ENCODE peak calls at places on chromosomes 4 and X, in four cellular contexts. I is NB4; A is body of pancreas; Y is CD4-positive, alpha-beta T cell. K is an unnamed sample.

GRCh38 chr4:151052785-151053184 is 37.7 kb upstream of the LRBA start:
- DNase-seq in I (no peak), A (no peak), Y (no peak), K (no peak)

GRCh38 chr4:4170596-4171150 is 56.1 kb downstream of the OTOP1 start:
- DNase-seq in I (no peak), A (no peak), Y (no peak), K (no peak)

GRCh38 chrX:129161108-129161507 is 362.2 kb downstream of the SMARCA1 start:
- DNase-seq in I (no peak), A (no peak), Y (no peak), K (no peak)

GRCh38 chr4:19678763-19679162 is 572.9 kb upstream of the SLIT2 start:
- DNase-seq in I (no peak), A (no peak), Y (no peak), K (no peak)

GRCh38 chr4:143085224-143085623 is 99.5 kb upstream of the USP38 start:
- DNase-seq in I (peak), A (no peak), Y (no peak), K (no peak)

GRCh38 chr4:79588679-79589078 is 180.7 kb upstream of the GK2 start:
- DNase-seq in I (no peak), A (no peak), Y (no peak), K (no peak)

GRCh38 chr4:183165371-183165770 is 66.3 kb downstream of the WWC2 start:
- DNase-seq in I (no peak), A (no peak), Y (no peak), K (no peak)

GRCh38 chrX:45735571-45735970 is 534.9 kb upstream of the DIPK2B start:
- DNase-seq in I (no peak), A (no peak), Y (no peak), K (peak)

GRCh38 chrX:150155396-150156048 is 207.6 kb upstream of the MAMLD1 start:
- DNase-seq in I (no peak), A (peak), Y (no peak), K (no peak)

GRCh38 chr4:124278477-124278876 is 434.1 kb downstream of the ANKRD50 start:
- DNase-seq in I (no peak), A (no peak), Y (no peak), K (no peak)

GRCh38 chr4:145867416-145867815 is 71.2 kb downstream of the ZNF827 start:
- DNase-seq in I (no peak), A (no peak), Y (no peak), K (no peak)

GRCh38 chr4:165502919-165503907 is 124.4 kb downstream of the CPE start:
- DNase-seq in I (no peak), A (no peak), Y (no peak), K (peak)

GRCh38 chr4:177487977-177488376 is 45.7 kb upstream of the AGA start:
- DNase-seq in I (no peak), A (no peak), Y (no peak), K (no peak)

GRCh38 chr4:20412072-20412471 is 160.4 kb downstream of the SLIT2 start:
- DNase-seq in I (no peak), A (no peak), Y (no peak), K (no peak)

GRCh38 chrX:155632424-155633100 is 19.8 kb upstream of the TMLHE start:
- DNase-seq in I (peak), A (no peak), Y (no peak), K (no peak)

GRCh38 chrX:103098488-103098887 is 5.5 kb upstream of the NXF3 start:
- DNase-seq in I (no peak), A (no peak), Y (no peak), K (no peak)

GRCh38 chr4:176971576-176972105 is 178.9 kb upstream of the VEGFC start:
- DNase-seq in I (no peak), A (no peak), Y (no peak), K (no peak)

GRCh38 chr4:75195111-75195510 is 262.2 kb downstream of the PARM1 start:
- DNase-seq in I (no peak), A (no peak), Y (no peak), K (no peak)

GRCh38 chr4:105659190-105659589 is 49.3 kb downstream of the INTS12 start:
- DNase-seq in I (no peak), A (no peak), Y (no peak), K (no peak)

GRCh38 chr4:74109894-74110605 is 11.1 kb upstream of the CXCL2 start:
- DNase-seq in I (no peak), A (peak), Y (no peak), K (no peak)

GRCh38 chrX:41963348-41963747 is 40.0 kb upstream of the CASK start:
- DNase-seq in I (no peak), A (no peak), Y (no peak), K (peak)

GRCh38 chrX:72621619-72622485 is 49.2 kb upstream of the HDAC8 start:
- DNase-seq in I (no peak), A (no peak), Y (no peak), K (no peak)

GRCh38 chr4:141792164-141792563 is 155.8 kb downstream of the IL15 start:
- DNase-seq in I (no peak), A (no peak), Y (no peak), K (no peak)

GRCh38 chr4:76611611-76612010 is 176.6 kb downstream of the SHROOM3 start:
- DNase-seq in I (no peak), A (peak), Y (no peak), K (peak)

GRCh38 chr4:142698541-142698940 is 147.6 kb downstream of the INPP4B start:
- DNase-seq in I (no peak), A (no peak), Y (no peak), K (no peak)

GRCh38 chr4:77629885-77630284 is 24.3 kb downstream of the CXCL13 start:
- DNase-seq in I (no peak), A (no peak), Y (no peak), K (no peak)

GRCh38 chr4:157898836-157899605 is 273.8 kb downstream of the GASK1B start:
- DNase-seq in I (no peak), A (no peak), Y (no peak), K (no peak)

GRCh38 chrX:150161092-150161672 is 201.9 kb upstream of the MAMLD1 start:
- DNase-seq in I (no peak), A (no peak), Y (no peak), K (no peak)

GRCh38 chrX:15475021-15475420 is 18.1 kb downstream of the PIR start:
- DNase-seq in I (no peak), A (no peak), Y (no peak), K (no peak)

GRCh38 chrX:44828008-44828605 is 15.7 kb upstream of the DUSP21 start:
- DNase-seq in I (no peak), A (no peak), Y (no peak), K (no peak)

GRCh38 chrX:153766098-153766817 is 2.2 kb downstream of the PLXNB3 start:
- DNase-seq in I (peak), A (no peak), Y (no peak), K (no peak)

GRCh38 chr4:1991087-1991486 is 17.7 kb downstream of the NELFA start:
- DNase-seq in I (no peak), A (no peak), Y (no peak), K (no peak)

GRCh38 chr4:1991596-1992434 is 17.0 kb downstream of the NELFA start:
- DNase-seq in I (no peak), A (no peak), Y (no peak), K (no peak)

GRCh38 chr4:1993169-1993516 is 15.6 kb downstream of the NELFA start:
- DNase-seq in I (no peak), A (no peak), Y (no peak), K (no peak)

GRCh38 chr4:1990676-1991075 is 18.1 kb downstream of the NELFA start:
- DNase-seq in I (no peak), A (no peak), Y (no peak), K (no peak)

DNA sequence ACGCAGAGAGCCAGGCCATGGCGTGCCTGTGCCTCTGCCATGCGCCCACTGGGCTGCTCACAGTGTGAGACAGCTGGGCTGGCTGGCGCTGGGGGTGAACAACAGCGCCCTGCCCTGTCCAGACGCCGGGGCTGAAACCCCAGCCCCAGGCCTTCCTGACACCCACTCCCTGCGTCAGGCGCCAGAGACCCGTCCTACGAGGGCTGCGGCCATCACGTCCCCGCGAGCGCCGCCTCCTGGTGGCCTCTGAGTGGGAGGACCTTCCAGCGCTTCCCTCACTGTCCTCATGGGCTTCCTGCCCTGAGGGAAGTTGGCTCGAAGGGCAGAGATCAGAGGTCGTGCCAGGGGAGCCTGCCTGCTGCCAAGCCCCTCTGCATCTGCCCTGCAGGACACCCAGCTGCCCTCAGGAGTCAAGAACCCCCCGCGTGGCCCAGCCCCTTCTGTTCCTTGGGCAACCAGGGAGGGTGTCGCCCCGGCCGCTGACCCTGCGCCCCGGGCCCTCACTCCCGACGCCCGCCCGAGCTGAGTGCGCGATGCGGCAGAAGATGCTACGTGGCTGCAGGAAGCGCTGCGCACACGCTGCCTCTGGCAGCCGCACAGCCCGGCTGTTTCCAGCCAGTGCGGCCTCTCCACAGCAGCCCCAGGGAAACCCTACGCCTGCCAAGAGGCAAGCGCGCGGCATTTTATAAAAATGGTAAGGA is 16.2 kb downstream of the NELFA start:
- DNase-seq in I (no peak), A (no peak), Y (no peak), K (no peak)
- TF ChIP-seq CTCF in I (no peak), A (no peak), Y (no peak), K (no peak)

DNA sequence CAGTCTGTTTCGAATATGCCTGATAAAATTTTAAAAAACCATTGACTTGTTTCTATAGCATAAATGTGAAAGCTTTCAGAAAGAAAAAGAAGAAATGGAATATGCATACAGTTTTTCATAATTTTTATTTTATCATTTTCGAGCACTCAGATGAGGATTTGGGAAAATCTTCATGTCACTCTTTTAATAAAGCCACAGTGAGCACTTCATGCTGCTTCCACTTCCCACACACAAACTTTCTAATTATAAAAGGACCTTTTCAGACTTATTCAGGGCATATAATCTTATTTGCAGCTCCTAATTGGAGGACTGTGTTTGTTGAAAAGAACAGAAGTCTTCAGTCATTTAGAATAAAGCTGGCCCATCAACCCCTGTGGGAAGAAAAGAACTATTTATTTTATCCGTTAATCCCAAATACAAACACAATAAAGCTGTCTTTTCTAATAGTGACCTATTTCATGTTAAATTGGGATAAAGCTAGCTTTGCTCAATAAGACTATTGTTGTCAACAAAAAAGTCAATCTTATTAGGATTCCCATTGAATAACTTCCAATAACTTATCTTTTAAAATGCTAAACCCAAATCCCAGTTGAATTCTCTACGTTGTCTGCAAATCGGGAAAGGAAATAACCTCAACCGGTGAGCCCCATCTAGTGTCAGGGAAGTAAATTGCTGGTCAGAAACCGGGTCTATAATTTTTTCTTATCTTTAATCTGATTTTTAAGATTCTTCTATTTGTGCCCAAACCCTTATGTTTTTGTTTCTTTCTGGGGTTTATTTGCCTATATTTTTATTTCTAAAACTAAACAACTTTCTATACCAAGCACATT is 211.5 kb downstream of the PDGFRA start:
- DNase-seq in I (peak), A (no peak), Y (no peak), K (no peak)
- TF ChIP-seq CTCF in I (peak), A (peak), Y (no peak), K (peak)

GRCh38 chrX:51860679-51861078 is 32.7 kb upstream of the MAGED1 start:
- DNase-seq in I (peak), A (peak), Y (no peak), K (no peak)
- TF ChIP-seq CTCF in I (peak), A (peak), Y (no peak), K (peak)

GRCh38 chr4:109931318-109931717 is 18.6 kb downstream of the EGF start:
- DNase-seq in I (no peak), A (peak), Y (no peak), K (no peak)
- TF ChIP-seq CTCF in I (no peak), A (peak), Y (no peak), K (no peak)

GRCh38 chr4:67546971-67547370 is 1.7 kb upstream of the CENPC start:
- DNase-seq in I (no peak), A (no peak), Y (no peak), K (no peak)
- TF ChIP-seq CTCF in I (no peak), A (no peak), Y (no peak), K (no peak)